ENCODE peak calls at places on chromosomes 7 and 10, in six cellular contexts. J is brain microvascular endothelial cell, U is progenitor cell of endocrine pancreas, H is choroid plexus epithelial cell, O is B cell, X is glutamatergic neuron. T is an unnamed sample.

GRCh38 chr7:94584113-94584512 is 71.8 kb downstream of the SGCE start:
- DNase-seq in H (peak), O (no peak), J (no peak), X (no peak), U (no peak), T (no peak)

GRCh38 chr7:33952824-33953223 is 47.5 kb downstream of the BMPER start:
- DNase-seq in O (no peak), H (no peak), X (no peak), J (no peak), U (no peak), T (no peak)

GRCh38 chr10:33749809-33750208 is 415.3 kb upstream of the NRP1 start:
- DNase-seq in J (no peak), X (no peak), O (no peak), U (no peak), H (no peak), T (no peak)

GRCh38 chr7:79272066-79272669 is 181.3 kb downstream of the MAGI2 start:
- DNase-seq in J (no peak), O (no peak), U (no peak), H (peak), X (no peak), T (peak)

GRCh38 chr7:8208661-8209060 is 53.3 kb downstream of the ICA1 start:
- DNase-seq in O (no peak), J (no peak), X (no peak), H (no peak), U (no peak), T (no peak)

GRCh38 chr7:138316421-138317043 is 143.5 kb upstream of the TRIM24 start:
- DNase-seq in H (peak), J (no peak), X (no peak), U (no peak), O (no peak), T (no peak)

GRCh38 chr7:108492742-108493141 is 33.2 kb downstream of the PNPLA8 start:
- DNase-seq in U (no peak), X (no peak), J (no peak), O (no peak), H (no peak), T (no peak)

GRCh38 chr7:5232874-5233273 is 42.8 kb downstream of the WIPI2 start:
- DNase-seq in H (no peak), J (no peak), X (no peak), O (no peak), U (no peak), T (no peak)

GRCh38 chr10:116521424-116522305 is 24.1 kb upstream of the PNLIP start:
- DNase-seq in X (peak), O (no peak), J (peak), H (peak), U (peak), T (peak)

GRCh38 chr10:6721480-6721879 is 141.4 kb upstream of the PRKCQ start:
- DNase-seq in H (peak), U (no peak), O (no peak), J (peak), X (no peak), T (no peak)

GRCh38 chr10:96288151-96288621 is 16.0 kb upstream of the DNTT start:
- DNase-seq in H (no peak), U (no peak), J (no peak), X (no peak), O (no peak), T (peak)

GRCh38 chr7:155323001-155323638 is 25.4 kb downstream of the INSIG1 start:
- DNase-seq in J (no peak), H (no peak), U (no peak), X (no peak), O (no peak), T (no peak)

GRCh38 chr10:110498982-110499795 is 1.5 kb downstream of the DUSP5 start:
- DNase-seq in O (no peak), X (no peak), J (no peak), U (no peak), H (peak), T (peak)
- TF ChIP-seq CTCF in O (no peak), X (no peak), J (peak), U (peak), H (peak), T (peak)

DNA sequence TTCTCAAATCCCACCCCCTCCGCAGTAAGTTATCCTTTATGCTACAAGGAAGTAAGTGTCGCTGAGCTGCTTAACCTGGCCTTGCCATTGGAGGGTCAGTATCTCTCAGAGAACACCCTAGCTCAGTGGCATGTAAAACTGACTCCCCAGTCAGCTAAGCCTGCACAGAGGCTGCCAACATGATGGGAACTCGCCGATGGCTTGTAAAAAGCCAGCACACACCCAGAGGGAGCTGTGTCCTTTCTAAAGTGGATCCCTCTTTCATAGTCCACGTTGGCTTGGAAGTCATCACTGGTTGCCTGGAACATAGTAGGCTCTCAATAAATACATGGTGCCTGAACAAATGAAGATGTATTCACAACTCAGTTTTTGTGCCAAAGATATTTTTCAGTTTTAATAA is 249.1 kb upstream of the YAE1 start:
- DNase-seq in H (no peak), X (no peak), U (no peak), J (no peak), O (no peak), T (no peak)
- TF ChIP-seq CTCF in H (no peak), X (no peak), U (no peak), J (no peak), O (no peak), T (no peak)

GRCh38 chr10:102148275-102148674 is 3.9 kb upstream of the NOLC1 start:
- DNase-seq in U (no peak), X (no peak), H (no peak), J (no peak), O (no peak), T (peak)
- TF ChIP-seq CTCF in U (no peak), X (no peak), H (no peak), J (no peak), O (no peak), T (no peak)

GRCh38 chr10:103666751-103667150 is 173.2 kb downstream of the NEURL1 start:
- DNase-seq in H (no peak), O (no peak), J (no peak), U (no peak), X (no peak), T (no peak)

GRCh38 chr10:103667390-103667789 is 173.9 kb downstream of the NEURL1 start:
- DNase-seq in X (no peak), U (no peak), H (peak), O (no peak), J (no peak), T (no peak)

GRCh38 chr10:103665439-103665838 is 171.9 kb downstream of the NEURL1 start:
- DNase-seq in J (no peak), X (no peak), H (no peak), O (no peak), U (no peak), T (no peak)

GRCh38 chr10:103663802-103664201 is 170.3 kb downstream of the NEURL1 start:
- DNase-seq in O (no peak), H (no peak), U (no peak), X (no peak), J (no peak), T (no peak)

DNA sequence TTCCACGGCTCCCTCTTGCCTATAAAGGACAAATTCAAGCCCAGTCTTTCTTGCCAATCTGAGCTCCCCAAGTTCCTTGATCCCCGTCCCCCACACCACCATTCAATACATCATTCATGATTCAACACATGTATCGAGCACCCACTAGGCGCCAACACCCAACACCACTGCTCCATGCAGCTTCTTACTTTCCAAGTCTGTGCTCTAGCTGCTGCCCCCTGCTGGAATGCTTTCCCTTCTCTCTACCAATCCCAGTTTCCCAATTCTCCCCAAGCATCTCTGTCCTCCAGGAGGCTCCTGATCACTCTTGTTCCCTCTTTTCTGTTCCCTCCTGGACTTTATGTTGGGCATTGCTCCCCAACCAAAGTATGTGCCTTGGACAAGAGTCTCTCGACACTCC is 172.6 kb downstream of the NEURL1 start:
- DNase-seq in H (peak), O (no peak), X (no peak), U (no peak), J (peak), T (no peak)
- TF ChIP-seq CTCF in H (peak), O (no peak), X (peak), U (peak), J (peak), T (peak)